ENCODE peak calls at places on chromosomes 2 and 18, in nine cellular contexts. N is GM23248, Q is KG1, Y is AG09319, P is H9, Z is C1 segment of cervical spinal cord, T is breast epithelium, X is HEK293T, V is NCI-H2029 treated with DMSO at 0.1 percent for 48 hours. F is an unnamed sample.

GRCh38 chr2:217954051-217954450 is 48.7 kb downstream of the TNS1 start:
- DNase-seq in V (no peak), Y (no peak), X (no peak), N (no peak), P (no peak), Z (no peak), Q (no peak), T (no peak), F (no peak)

GRCh38 chr2:143177081-143177786 is 48.0 kb downstream of the ARHGAP15 start:
- DNase-seq in V (no peak), Q (no peak), Z (no peak), X (no peak), N (no peak), Y (no peak), P (no peak), T (no peak), F (no peak)

GRCh38 chr18:74456409-74457042 is 582 bp downstream of the DIPK1C start:
- DNase-seq in N (peak), Y (no peak), P (no peak), T (no peak), Q (no peak), Z (no peak), X (no peak), V (no peak), F (no peak)

GRCh38 chr18:5958822-5959221 is 63.5 kb upstream of the TMEM200C start:
- DNase-seq in Y (no peak), Z (no peak), P (no peak), Q (no peak), N (no peak), X (no peak), T (no peak), V (no peak), F (no peak)

GRCh38 chr2:24489465-24489864 is 1.6 kb upstream of the NCOA1 start:
- DNase-seq in Q (no peak), T (no peak), Y (no peak), N (no peak), P (no peak), X (peak), Z (no peak), V (no peak), F (no peak)

GRCh38 chr2:218885981-218886447 is 5.4 kb downstream of the WNT10A start:
- DNase-seq in N (no peak), P (no peak), Z (no peak), X (no peak), T (no peak), Q (no peak), V (no peak), Y (no peak), F (no peak)

GRCh38 chr2:23624378-23624777 is 239.4 kb downstream of the KLHL29 start:
- DNase-seq in Y (no peak), P (peak), Q (no peak), T (no peak), X (peak), N (no peak), Z (no peak), V (no peak), F (no peak)

GRCh38 chr2:204578928-204579598 is 33.8 kb downstream of the PARD3B start:
- DNase-seq in V (no peak), N (no peak), Z (no peak), T (no peak), X (no peak), P (no peak), Q (no peak), Y (no peak), F (no peak)

GRCh38 chr18:11368020-11368419 is 218.7 kb upstream of the PIEZO2 start:
- DNase-seq in Y (no peak), Z (no peak), P (no peak), Q (no peak), X (no peak), N (peak), V (no peak), T (no peak), F (no peak)

GRCh38 chr18:76875390-76876330 is 53.3 kb downstream of the ZNF236 start:
- DNase-seq in Q (no peak), P (peak), X (peak), T (no peak), V (peak), Y (no peak), Z (no peak), N (peak), F (no peak)

F was measured in esophagus squamous epithelium.